ENCODE peak calls at places on chromosomes 3 and 15, in nine cellular contexts. P, F, D, W, V, B, Z, M and U are unnamed samples. For H3K27me3, the result is how much of the 10 kb centered on the place peaks cover.

GRCh38 chr15:101452572-101452971 is 36.9 kb downstream of the PCSK6 start:
- DNase-seq in P (no peak), F (no peak), D (no peak), W (no peak), V (no peak), B (no peak), Z (no peak), M (no peak), U (no peak)

GRCh38 chr15:48084759-48085420 is 35.9 kb upstream of the SLC24A5 start:
- DNase-seq in P (peak), F (peak), D (peak), W (peak), V (no peak), B (peak), Z (peak), M (no peak), U (no peak)

GRCh38 chr3:171346582-171346981 is 113.6 kb downstream of the TNIK start:
- DNase-seq in P (no peak), F (no peak), D (no peak), W (no peak), V (no peak), B (no peak), Z (no peak), M (no peak), U (no peak)

GRCh38 chr3:148006508-148006907 is 597.3 kb downstream of the ZIC1 start:
- DNase-seq in P (peak), F (peak), D (peak), W (peak), V (no peak), B (no peak), Z (peak), M (no peak), U (peak)

GRCh38 chr15:55993804-55994539 is 560 bp upstream of the NEDD4 start:
- DNase-seq in P (peak), F (peak), D (peak), W (peak), V (no peak), B (peak), Z (peak), M (no peak), U (peak)

GRCh38 chr15:25727116-25727515 is 136.0 kb downstream of the ATP10A start:
- DNase-seq in P (no peak), F (no peak), D (no peak), W (no peak), V (no peak), B (no peak), Z (no peak), M (no peak), U (no peak)

GRCh38 chr3:71488391-71488809 is 95.1 kb downstream of the FOXP1 start:
- DNase-seq in P (no peak), F (no peak), D (no peak), W (no peak), V (no peak), B (peak), Z (no peak), M (no peak), U (no peak)

GRCh38 chr3:157116017-157116416 is 43.9 kb downstream of the CCNL1 start:
- DNase-seq in P (no peak), F (no peak), D (no peak), W (no peak), V (no peak), B (no peak), Z (no peak), M (no peak), U (no peak)

GRCh38 chr3:42822828-42823227 is 13.6 kb downstream of the ACKR2 start:
- DNase-seq in P (peak), F (no peak), D (no peak), W (no peak), V (no peak), B (no peak), Z (no peak), M (peak), U (no peak)

GRCh38 chr3:132135628-132136333 is 101.0 kb upstream of the CPNE4 start:
- DNase-seq in P (peak), F (peak), D (peak), W (peak), V (no peak), B (peak), Z (peak), M (no peak), U (peak)

GRCh38 chr15:47244361-47244760 is 472.9 kb upstream of the SEMA6D start:
- DNase-seq in P (no peak), F (no peak), D (no peak), W (no peak), V (no peak), B (no peak), Z (no peak), M (no peak), U (no peak)

GRCh38 chr3:51789437-51789836 is 10.4 kb upstream of the IQCF6 start:
- DNase-seq in P (no peak), F (no peak), D (no peak), W (no peak), V (no peak), B (no peak), Z (no peak), M (no peak), U (no peak)

GRCh38 chr15:99409097-99409473 is 156.7 kb upstream of the MEF2A start:
- DNase-seq in P (peak), F (peak), D (peak), W (peak), V (no peak), B (peak), Z (peak), M (peak), U (peak)

GRCh38 chr3:60759439-60759838 is 491.8 kb downstream of the FHIT start:
- DNase-seq in P (no peak), F (no peak), D (no peak), W (no peak), V (no peak), B (no peak), Z (no peak), M (no peak), U (no peak)

GRCh38 chr15:71729319-71729718 is 81.0 kb upstream of the NR2E3 start:
- DNase-seq in P (no peak), F (no peak), D (no peak), W (no peak), V (no peak), B (no peak), Z (no peak), M (no peak), U (no peak)

GRCh38 chr3:126908752-126909275 is 74.1 kb upstream of the PLXNA1 start:
- DNase-seq in P (no peak), F (no peak), D (no peak), W (peak), V (peak), B (no peak), Z (no peak), M (no peak), U (no peak)

GRCh38 chr15:101277038-101277822 is at the start of gene SELENOS:
- DNase-seq in P (peak), F (peak), D (peak), W (peak), V (peak), B (peak), Z (peak), M (peak), U (peak)

GRCh38 chr3:127035672-127036071 is 52.8 kb downstream of the PLXNA1 start:
- DNase-seq in P (peak), F (peak), D (peak), W (peak), V (no peak), B (no peak), Z (no peak), M (peak), U (peak)

GRCh38 chr3:55910543-55910942 is 423.4 kb upstream of the WNT5A start:
- DNase-seq in P (peak), F (no peak), D (no peak), W (no peak), V (no peak), B (no peak), Z (no peak), M (no peak), U (peak)

GRCh38 chr15:48678851-48679250 is 33.3 kb upstream of the FBN1 start:
- DNase-seq in P (no peak), F (no peak), D (no peak), W (no peak), V (no peak), B (no peak), Z (no peak), M (no peak), U (no peak)

GRCh38 chr3:62571916-62572315 is 198.6 kb upstream of the FEZF2 start:
- DNase-seq in P (no peak), F (no peak), D (no peak), W (no peak), V (no peak), B (no peak), Z (no peak), M (no peak), U (no peak)

GRCh38 chr3:95627697-95628096 is 1186.7 kb upstream of the EPHA6 start:
- DNase-seq in P (no peak), F (no peak), D (no peak), W (no peak), V (no peak), B (no peak), Z (no peak), M (no peak), U (no peak)

GRCh38 chr3:187165144-187165543 is 25.8 kb upstream of the RPL39L start:
- DNase-seq in P (peak), F (peak), D (peak), W (peak), V (peak), B (peak), Z (peak), M (peak), U (peak)

GRCh38 chr3:64232821-64233220 is 7.6 kb upstream of the PRICKLE2 start:
- DNase-seq in P (no peak), F (no peak), D (no peak), W (no peak), V (no peak), B (no peak), Z (no peak), M (no peak), U (no peak)

GRCh38 chr15:70344666-70345065 is 246.9 kb upstream of the TLE3 start:
- DNase-seq in P (no peak), F (no peak), D (no peak), W (no peak), V (no peak), B (no peak), Z (no peak), M (peak), U (no peak)

GRCh38 chr3:23663661-23664186 is 142.0 kb upstream of the UBE2E1 start:
- DNase-seq in P (peak), F (no peak), D (no peak), W (no peak), V (no peak), B (no peak), Z (no peak), M (no peak), U (no peak)

GRCh38 chr15:67900621-67901147 is 60.8 kb upstream of the RNU6-1 start:
- DNase-seq in P (no peak), F (no peak), D (no peak), W (no peak), V (no peak), B (no peak), Z (no peak), M (no peak), U (no peak)

GRCh38 chr3:127012091-127012490 is 29.2 kb downstream of the PLXNA1 start:
- DNase-seq in P (no peak), F (peak), D (peak), W (peak), V (no peak), B (no peak), Z (no peak), M (no peak), U (no peak)

GRCh38 chr3:187858086-187858485 is 112.8 kb upstream of the BCL6 start:
- DNase-seq in P (no peak), F (no peak), D (peak), W (no peak), V (no peak), B (no peak), Z (no peak), M (no peak), U (no peak)

GRCh38 chr3:127425505-127426443 is 137.9 kb upstream of the PRR20G start:
- DNase-seq in P (no peak), F (no peak), D (no peak), W (no peak), V (no peak), B (no peak), Z (no peak), M (no peak), U (no peak)

GRCh38 chr3:196124608-196125007 is 42.7 kb upstream of the TFRC start:
- DNase-seq in P (no peak), F (no peak), D (no peak), W (no peak), V (no peak), B (no peak), Z (no peak), M (no peak), U (no peak)

GRCh38 chr3:115418583-115418982 is 204.7 kb upstream of the GAP43 start:
- DNase-seq in P (no peak), F (no peak), D (no peak), W (no peak), V (no peak), B (no peak), Z (no peak), M (no peak), U (no peak)

GRCh38 chr3:47385007-47385406 is 4.2 kb downstream of the PTPN23 start:
- DNase-seq in P (peak), F (peak), D (peak), W (no peak), V (no peak), B (no peak), Z (no peak), M (no peak), U (no peak)

GRCh38 chr15:94844533-94845390 is 613.4 kb downstream of the MCTP2 start:
- DNase-seq in P (no peak), F (peak), D (peak), W (peak), V (peak), B (peak), Z (peak), M (peak), U (peak)

GRCh38 chr3:23396746-23397145 is 193.6 kb downstream of the UBE2E2 start:
- DNase-seq in P (no peak), F (peak), D (no peak), W (no peak), V (no peak), B (peak), Z (no peak), M (no peak), U (no peak)

GRCh38 chr15:70528270-70528706 is 235.1 kb downstream of the UACA start:
- DNase-seq in P (no peak), F (peak), D (peak), W (peak), V (no peak), B (peak), Z (no peak), M (peak), U (no peak)

GRCh38 chr3:184379375-184380209 is at the start of gene CHRD:
- DNase-seq in P (no peak), F (no peak), D (no peak), W (no peak), V (no peak), B (no peak), Z (peak), M (no peak), U (no peak)
- H3K9ac ChIP-seq in P (no peak), F (peak), D (no peak), W (peak), V (no peak), B (no peak), Z (no peak), M (peak), U (no peak)

DNA sequence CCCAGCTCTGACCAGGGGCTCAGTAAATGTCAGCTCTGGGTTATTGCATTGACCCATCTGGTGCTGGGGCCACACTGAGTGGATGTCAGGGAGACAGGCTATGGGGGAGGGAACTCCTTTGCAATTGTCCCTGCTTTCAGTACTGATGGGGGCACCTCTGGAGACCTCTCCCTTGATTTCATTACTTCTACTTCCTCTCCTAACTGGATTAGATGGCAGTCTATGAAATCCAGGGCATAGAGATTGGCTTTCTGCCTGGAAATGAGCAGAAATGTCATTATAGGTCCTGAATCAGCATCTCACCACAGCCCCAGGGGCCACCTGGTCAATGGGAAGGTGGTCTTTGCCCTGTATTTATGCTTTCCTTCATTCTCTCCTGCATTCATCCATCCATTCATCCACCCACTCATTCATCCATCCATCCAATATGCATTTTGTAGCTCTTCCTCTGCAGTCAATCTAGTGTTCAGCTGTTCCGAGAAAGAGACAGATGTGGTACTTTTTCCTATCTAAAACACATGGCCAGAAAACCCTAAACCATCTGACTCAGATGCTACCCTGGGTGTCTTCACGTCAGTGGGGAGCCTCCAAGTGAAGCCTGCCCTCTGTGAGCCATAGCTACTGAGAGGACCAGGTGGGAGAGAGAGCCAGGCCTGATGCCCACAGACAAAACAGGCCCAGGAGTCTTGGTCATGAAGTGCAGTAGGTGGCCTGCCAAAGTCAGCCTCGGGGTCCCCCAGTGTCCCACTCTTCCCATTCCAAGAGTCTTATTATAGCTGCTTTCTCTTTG is 57.1 kb downstream of the CCDC33 start:
- DNase-seq in P (no peak), F (no peak), D (no peak), W (no peak), V (no peak), B (no peak), Z (no peak), M (no peak), U (no peak)
- H3K27me3 ChIP-seq in P (under half), F (under half), D (under half), W (half or more), V (under half), B (under half), Z (half or more), M (under half), U (half or more)

GRCh38 chr3:32819086-32819450 is 1.3 kb downstream of the TRIM71 start:
- DNase-seq in P (no peak), F (no peak), D (no peak), W (no peak), V (no peak), B (no peak), Z (no peak), M (no peak), U (no peak)
- H3K9ac ChIP-seq in P (no peak), F (no peak), D (no peak), W (no peak), V (no peak), B (no peak), Z (peak), M (no peak), U (peak)

GRCh38 chr15:73869216-73869995 is 4.0 kb upstream of the TBC1D21 start:
- DNase-seq in P (no peak), F (no peak), D (no peak), W (no peak), V (no peak), B (no peak), Z (no peak), M (no peak), U (no peak)
- H3K27me3 ChIP-seq in P (under half), F (under half), D (under half), W (half or more), V (under half), B (under half), Z (under half), M (under half), U (half or more)

GRCh38 chr15:31341036-31341435 is 14.4 kb downstream of the KLF13 start:
- DNase-seq in P (no peak), F (no peak), D (no peak), W (no peak), V (no peak), B (no peak), Z (no peak), M (no peak), U (no peak)

GRCh38 chr15:31343831-31344230 is 17.2 kb downstream of the KLF13 start:
- DNase-seq in P (no peak), F (no peak), D (no peak), W (no peak), V (no peak), B (no peak), Z (no peak), M (no peak), U (no peak)

GRCh38 chr15:31341501-31342195 is 15.0 kb downstream of the KLF13 start:
- DNase-seq in P (no peak), F (no peak), D (no peak), W (no peak), V (no peak), B (no peak), Z (no peak), M (no peak), U (no peak)

GRCh38 chr15:31342781-31343626 is 16.4 kb downstream of the KLF13 start:
- DNase-seq in P (no peak), F (no peak), D (no peak), W (no peak), V (no peak), B (peak), Z (peak), M (no peak), U (no peak)

DNA sequence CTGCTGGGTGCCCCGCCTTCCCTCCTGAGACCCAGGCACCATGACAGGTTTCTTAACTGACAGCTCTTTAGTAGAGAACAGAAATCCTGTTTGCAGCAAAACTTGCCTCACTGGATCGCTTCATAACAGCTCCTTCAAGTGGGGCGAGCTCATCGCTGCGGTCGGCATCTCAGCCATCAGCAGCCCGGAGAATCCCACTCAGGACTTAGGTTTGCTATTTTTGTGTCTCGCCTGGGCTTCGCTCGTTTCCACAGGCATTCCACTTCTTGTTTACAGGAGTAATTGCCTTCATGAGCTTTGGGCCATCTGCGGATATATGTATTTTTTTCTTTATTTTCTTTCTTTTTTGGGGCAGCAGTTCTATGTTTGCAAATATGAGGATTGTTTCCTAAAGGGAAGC is 15.7 kb downstream of the KLF13 start:
- DNase-seq in P (no peak), F (no peak), D (no peak), W (no peak), V (no peak), B (no peak), Z (no peak), M (no peak), U (no peak)
- H3K9ac ChIP-seq in P (no peak), F (no peak), D (no peak), W (no peak), V (no peak), B (peak), Z (no peak), M (peak), U (no peak)

GRCh38 chr15:39882602-39883001 is 37.5 kb downstream of the GPR176 start:
- DNase-seq in P (no peak), F (no peak), D (no peak), W (no peak), V (no peak), B (no peak), Z (no peak), M (no peak), U (no peak)
- H3K27me3 ChIP-seq in P (under half), F (under half), D (under half), W (under half), V (under half), B (under half), Z (under half), M (under half), U (under half)

GRCh38 chr15:89444855-89445254 is 51.5 kb downstream of the RHCG start:
- DNase-seq in P (no peak), F (no peak), D (no peak), W (no peak), V (no peak), B (no peak), Z (peak), M (no peak), U (no peak)
- H3K9ac ChIP-seq in P (no peak), F (no peak), D (no peak), W (no peak), V (no peak), B (no peak), Z (no peak), M (no peak), U (no peak)

DNA sequence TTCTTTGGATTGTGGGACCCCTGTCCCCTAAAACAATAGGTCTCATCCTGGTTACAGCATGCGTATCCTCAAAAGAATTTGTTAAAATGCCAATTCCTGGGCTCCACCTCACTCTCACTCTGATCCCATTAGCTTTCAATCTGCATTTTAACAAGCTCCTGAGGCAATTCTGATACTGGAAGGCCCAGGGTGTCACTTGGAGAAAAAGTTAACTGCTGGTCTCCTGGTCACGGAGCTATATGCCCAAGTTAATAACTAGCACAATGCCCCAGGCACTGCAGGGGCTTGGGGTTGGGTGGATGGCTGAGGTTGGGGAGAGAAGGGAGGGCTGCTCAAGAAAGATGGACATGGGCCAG is 4.4 kb downstream of the IL17RD start:
- DNase-seq in P (no peak), F (no peak), D (no peak), W (no peak), V (no peak), B (no peak), Z (no peak), M (no peak), U (no peak)
- H3K27me3 ChIP-seq in P (under half), F (under half), D (under half), W (under half), V (under half), B (half or more), Z (half or more), M (under half), U (under half)